ENCODE peak calls at places on chromosomes 3 and 15, in seven cellular contexts. U, S, F, G, A, X and K are unnamed samples.

GRCh38 chr3:172329070-172329469 is 119.2 kb downstream of the GHSR start:
- DNase-seq in F (no peak), A (no peak), G (no peak), U (no peak), S (no peak), X (no peak), K (no peak)

GRCh38 chr15:92881838-92882696 is 18.1 kb upstream of the CHD2 start:
- DNase-seq in A (peak), S (peak), G (peak), X (peak), U (peak), F (peak), K (peak)

GRCh38 chr3:175404026-175404425 is 544.9 kb downstream of the NAALADL2 start:
- DNase-seq in U (no peak), S (no peak), G (no peak), X (no peak), F (no peak), A (no peak), K (no peak)

GRCh38 chr15:52493968-52494367 is 34.7 kb downstream of the MYO5A start:
- DNase-seq in F (no peak), A (no peak), X (no peak), G (no peak), U (no peak), S (peak), K (no peak)

GRCh38 chr15:93298901-93299300 is 209.9 kb upstream of the RGMA start:
- DNase-seq in A (peak), F (no peak), S (no peak), X (no peak), G (no peak), U (no peak), K (peak)

GRCh38 chr3:31635586-31635985 is 102.9 kb downstream of the STT3B start:
- DNase-seq in G (no peak), A (no peak), U (no peak), S (no peak), F (no peak), X (no peak), K (no peak)

GRCh38 chr3:196431193-196432136 is 762 bp downstream of the UBXN7 start:
- DNase-seq in F (no peak), X (peak), S (peak), A (no peak), U (no peak), G (no peak), K (peak)

GRCh38 chr3:57911588-57911987 is 96.6 kb upstream of the FLNB start:
- DNase-seq in G (no peak), U (no peak), F (no peak), A (no peak), X (no peak), S (peak), K (no peak)

GRCh38 chr15:32014953-32015352 is 15.4 kb upstream of the CHRNA7 start:
- DNase-seq in X (no peak), S (no peak), G (no peak), F (no peak), A (no peak), U (no peak), K (no peak)

GRCh38 chr3:127701281-127701792 is 28.6 kb downstream of the ABTB1 start:
- DNase-seq in U (no peak), X (peak), F (no peak), S (peak), G (no peak), A (no peak), K (no peak)

GRCh38 chr3:169662215-169663070 is 1.1 kb downstream of the MECOM start:
- DNase-seq in G (no peak), A (peak), X (peak), U (peak), F (no peak), S (peak), K (peak)

GRCh38 chr3:16338124-16338523 is 73.1 kb downstream of the OXNAD1 start:
- DNase-seq in U (no peak), F (no peak), S (no peak), X (no peak), A (no peak), G (no peak), K (peak)

GRCh38 chr3:44437800-44438199 is 39.7 kb downstream of the ZNF445 start:
- DNase-seq in F (no peak), U (no peak), G (no peak), X (no peak), S (no peak), A (no peak), K (no peak)

GRCh38 chr3:138114431-138114918 is 933 bp downstream of the DZIP1L start:
- DNase-seq in U (no peak), G (no peak), X (no peak), S (no peak), F (no peak), A (no peak), K (no peak)

GRCh38 chr3:4945318-4945717 is 33.9 kb upstream of the BHLHE40 start:
- DNase-seq in U (no peak), G (no peak), X (no peak), S (no peak), A (no peak), F (no peak), K (no peak)

GRCh38 chr15:36882487-36883108 is 217.8 kb downstream of the MEIS2 start:
- DNase-seq in F (no peak), S (peak), A (no peak), X (no peak), G (no peak), U (no peak), K (no peak)
- H3K4me3 ChIP-seq in F (peak), S (no peak), A (no peak), X (peak), G (peak), U (no peak), K (no peak)

DNA sequence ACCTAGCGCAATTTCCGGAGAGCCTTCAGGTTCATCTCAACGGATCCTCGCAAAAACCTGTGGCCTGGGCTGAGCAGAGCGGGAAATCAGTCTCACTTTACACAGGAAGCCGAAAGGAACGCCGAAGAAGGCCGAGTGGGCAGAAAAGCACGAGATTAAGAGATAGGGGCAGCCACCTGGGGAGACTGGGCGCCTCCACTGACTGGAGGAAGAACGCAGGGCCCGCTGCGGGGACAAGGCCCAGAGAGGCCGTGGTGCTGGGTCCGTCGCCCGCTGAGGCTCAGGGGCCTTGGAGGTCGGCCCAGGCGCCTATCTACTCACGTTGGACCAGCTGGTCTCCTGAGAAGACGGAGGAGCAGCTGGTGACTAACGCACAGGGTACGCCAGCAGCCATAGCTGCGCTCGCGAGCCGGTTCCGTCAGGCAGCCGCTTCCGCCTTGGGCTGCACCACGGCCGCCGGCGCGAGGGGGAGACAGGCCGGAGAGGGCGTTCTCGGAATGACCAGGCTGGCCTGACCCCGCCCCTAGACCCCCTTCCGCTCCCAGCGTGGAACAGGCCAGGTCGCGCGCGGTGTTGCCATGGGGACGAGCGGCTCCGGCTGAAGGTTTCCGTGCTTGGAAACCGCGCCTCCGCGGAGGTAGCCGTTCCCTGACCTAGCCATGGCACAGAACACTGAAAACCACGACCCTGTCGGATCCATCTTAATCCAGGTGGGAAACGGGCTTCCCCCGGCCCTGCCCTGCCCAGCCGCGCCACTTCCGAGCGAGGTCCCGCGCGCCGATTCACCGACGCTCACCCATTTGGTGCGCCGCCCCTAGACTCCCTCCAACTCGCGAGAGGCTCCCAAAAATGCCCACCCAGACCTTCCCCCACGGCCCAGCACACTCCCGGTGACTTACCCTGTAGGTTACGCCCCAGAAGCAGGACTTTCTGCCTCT is at the start of the genes AAGAB and IQCH:
- DNase-seq in F (peak), G (peak), A (peak), X (peak), U (peak), S (peak), K (peak)
- TF ChIP-seq CTCF in F (no peak), G (peak), A (no peak), X (no peak), U (no peak), S (no peak), K (no peak)

GRCh38 chr3:167734498-167735232 is at the start of gene PDCD10:
- DNase-seq in X (peak), G (peak), U (peak), F (peak), A (peak), S (peak), K (peak)
- TF ChIP-seq POLR2A in X (peak), G (peak), U (peak), F (no peak), A (no peak), S (peak), K (peak)

DNA sequence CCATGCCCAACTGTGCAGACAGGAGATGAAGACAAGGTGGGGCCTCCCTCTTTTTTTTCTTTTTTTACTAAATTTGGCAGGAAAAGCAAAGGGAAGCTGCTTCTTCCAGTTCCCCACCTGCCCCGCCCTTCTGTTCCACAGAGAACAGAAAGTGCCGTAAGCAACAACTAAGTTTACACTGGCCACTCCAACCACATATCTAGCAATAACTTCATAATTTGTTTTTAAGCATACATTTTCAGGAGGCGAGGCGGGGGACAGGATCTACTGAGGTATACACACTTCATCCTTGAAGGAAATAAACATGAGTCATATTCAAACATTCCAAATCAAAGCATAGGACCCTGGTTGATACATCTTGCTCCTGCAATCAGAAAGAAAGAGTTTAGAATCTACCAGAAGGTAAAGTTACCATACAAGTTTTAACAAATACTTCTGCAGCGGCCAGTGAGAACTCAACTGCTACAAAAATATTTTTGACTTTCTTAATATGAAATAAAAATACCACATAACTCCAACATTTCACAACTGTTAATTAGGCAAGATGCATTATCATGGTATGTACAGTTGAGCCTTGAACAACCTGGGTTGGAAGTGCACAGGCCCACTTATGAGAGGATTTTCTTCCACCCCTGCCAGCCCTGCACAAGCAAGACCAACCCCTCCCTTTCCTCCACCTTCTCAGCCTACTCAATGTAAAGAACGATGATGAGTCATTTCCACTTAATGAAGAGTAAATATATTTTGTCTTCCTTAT is 50.7 kb downstream of the FOXP1 start:
- DNase-seq in F (no peak), G (no peak), U (no peak), X (no peak), S (peak), A (no peak), K (peak)
- H3K4me3 ChIP-seq in F (peak), G (peak), U (no peak), X (no peak), S (peak), A (no peak), K (no peak)

DNA sequence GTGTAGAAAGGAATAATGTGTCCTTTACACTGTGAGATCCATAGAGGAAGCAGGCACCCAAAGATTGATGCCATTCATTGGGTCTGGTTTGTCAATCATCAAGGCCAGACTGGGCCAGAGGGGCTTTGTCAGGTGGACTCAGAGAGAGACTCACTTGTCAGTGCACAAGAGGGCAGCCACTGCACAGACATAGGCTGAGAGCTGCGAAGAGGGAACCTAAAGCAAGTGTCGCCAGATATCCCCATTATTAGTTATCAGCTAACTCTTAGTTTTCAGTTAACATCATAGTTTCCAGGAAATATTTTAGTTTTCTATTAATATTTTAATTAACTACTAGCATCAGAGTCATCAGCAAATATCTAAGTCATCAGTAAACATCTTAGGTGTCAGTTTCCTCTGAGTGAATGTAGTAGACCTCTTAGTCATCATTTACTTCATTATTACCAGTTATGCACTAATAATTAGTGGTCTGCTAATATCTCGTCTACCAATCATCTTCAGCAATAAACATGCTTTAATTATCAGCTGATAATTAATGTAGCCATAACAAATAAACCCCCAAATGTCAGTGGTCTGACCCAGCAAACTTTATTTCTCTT is 41.7 kb upstream of the LIMD1 start:
- DNase-seq in A (peak), G (no peak), S (no peak), X (peak), U (no peak), F (no peak), K (no peak)
- TF ChIP-seq CTCF in A (no peak), G (no peak), S (no peak), X (no peak), U (no peak), F (no peak), K (no peak)

GRCh38 chr3:109356442-109357155 is 19.3 kb upstream of the DPPA4 start:
- DNase-seq in A (no peak), G (no peak), S (no peak), U (no peak), F (no peak), X (no peak), K (no peak)
- TF ChIP-seq POLR2A in A (no peak), G (no peak), S (no peak), U (no peak), F (no peak), X (no peak), K (no peak)

DNA sequence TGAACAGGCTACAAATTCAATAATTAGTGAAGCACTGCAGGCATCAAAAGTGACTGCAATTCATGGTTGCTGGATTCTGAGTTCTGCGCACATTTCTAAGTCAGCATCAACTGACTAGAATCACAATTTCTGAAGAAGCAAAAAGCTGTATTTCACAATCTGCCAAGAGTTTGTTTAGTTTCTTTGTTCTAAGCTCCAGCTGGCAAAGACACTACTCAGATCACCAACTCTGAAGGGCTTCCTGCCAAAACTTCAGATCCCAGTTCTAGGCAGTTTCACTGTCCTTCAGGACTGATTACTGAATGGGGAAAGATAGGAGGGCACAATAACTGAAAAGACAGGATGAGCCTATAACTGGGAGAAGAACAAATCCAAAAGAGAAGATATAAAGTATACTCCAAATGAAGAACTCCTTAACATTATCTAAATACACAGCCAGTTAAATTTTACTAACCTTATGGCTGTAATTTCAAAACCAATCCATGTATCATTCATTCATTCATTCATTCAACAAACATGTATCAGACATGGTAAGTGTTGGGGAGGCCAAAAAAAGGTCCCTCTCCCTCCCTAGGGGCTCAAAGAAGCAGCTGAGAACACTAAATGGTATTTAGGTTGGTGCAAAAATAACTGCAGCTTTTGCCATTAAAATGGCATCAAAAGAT is 17.1 kb downstream of the TJP1 start:
- DNase-seq in A (no peak), F (no peak), G (no peak), S (peak), X (no peak), U (no peak), K (no peak)
- H3K4me3 ChIP-seq in A (no peak), F (no peak), G (peak), S (no peak), X (no peak), U (no peak), K (no peak)

GRCh38 chr3:50212502-50212901 is 7.4 kb downstream of the SLC38A3 start:
- DNase-seq in S (no peak), F (no peak), A (no peak), G (no peak), X (no peak), U (no peak), K (no peak)
- TF ChIP-seq CTCF in S (no peak), F (no peak), A (no peak), G (no peak), X (no peak), U (no peak), K (peak)

GRCh38 chr3:52197842-52198625 is at the start of gene ALAS1:
- DNase-seq in F (peak), S (peak), X (peak), G (peak), A (peak), U (peak), K (peak)
- TF ChIP-seq POLR2A in F (peak), S (peak), X (peak), G (peak), A (no peak), U (peak), K (peak)